ENCODE peak calls at places on chromosome 6, in four cellular contexts. One of them, this sample, is unnamed.

GRCh38 chr6:104252276-104252675 is 607.4 kb downstream of the HACE1 start:
- DNase-seq in transverse colon: no peak
- DNase-seq in GM10248: no peak
- DNase-seq in amniotic stem cell: no peak
- DNase-seq in this sample: no peak

GRCh38 chr6:31558631-31559500 is 11.5 kb downstream of the NFKBIL1 start:
- DNase-seq in transverse colon: peak; percentile 42
- DNase-seq in GM10248: peak; percentile 80
- DNase-seq in amniotic stem cell: no peak
- DNase-seq in this sample: peak; percentile 78

GRCh38 chr6:163370807-163371206 is 43.7 kb upstream of the QKI start:
- DNase-seq in transverse colon: no peak
- DNase-seq in amniotic stem cell: no peak
- DNase-seq in GM10248: no peak
- DNase-seq in this sample: no peak

GRCh38 chr6:125888989-125889656 is 67.4 kb upstream of the HINT3 start:
- DNase-seq in amniotic stem cell: peak; percentile 9
- DNase-seq in transverse colon: no peak
- DNase-seq in GM10248: peak; percentile 15
- DNase-seq in this sample: no peak

GRCh38 chr6:26205161-26205624 is 118.0 kb downstream of the HFE start:
- DNase-seq in GM10248: peak; percentile 73
- DNase-seq in transverse colon: peak; percentile 89
- DNase-seq in amniotic stem cell: peak; percentile 82
- DNase-seq in this sample: no peak

GRCh38 chr6:34053721-34054120 is 92.2 kb downstream of the GRM4 start:
- DNase-seq in amniotic stem cell: no peak
- DNase-seq in GM10248: no peak
- DNase-seq in transverse colon: peak; percentile 43
- DNase-seq in this sample: no peak

GRCh38 chr6:97240222-97240621 is 42.8 kb downstream of the MMS22L start:
- DNase-seq in amniotic stem cell: peak; percentile 22
- DNase-seq in GM10248: no peak
- DNase-seq in transverse colon: no peak
- DNase-seq in this sample: no peak

GRCh38 chr6:112041535-112041934 is 12.4 kb upstream of the CCN6 start:
- DNase-seq in transverse colon: no peak
- DNase-seq in GM10248: no peak
- DNase-seq in amniotic stem cell: no peak
- DNase-seq in this sample: no peak

GRCh38 chr6:70860044-70860443 is 96.8 kb downstream of the B3GAT2 start:
- DNase-seq in transverse colon: no peak
- DNase-seq in amniotic stem cell: no peak
- DNase-seq in GM10248: no peak
- DNase-seq in this sample: no peak

GRCh38 chr6:10441004-10441654 is 26.3 kb upstream of the TFAP2A start:
- DNase-seq in transverse colon: no peak
- DNase-seq in amniotic stem cell: peak; percentile 83
- DNase-seq in GM10248: no peak
- DNase-seq in this sample: no peak